ENCODE peak calls at places on chromosomes 2 and 18, in ten cellular contexts. T is suprapubic skin, L is K562, C is upper lobe of left lung, V is transverse colon, H is ovary, N is HepG2, I is A549, R is sigmoid colon, S is stomach. W is an unnamed sample.

GRCh38 chr2:199940373-199940772 is 14.9 kb downstream of the TYW5 start:
- DNase-seq in T (no peak), L (no peak), C (no peak), V (no peak), H (no peak), N (peak; percentile 40), I (peak; percentile 41), R (no peak), S (no peak), W (no peak)

GRCh38 chr2:105744091-105744908 is 412 bp upstream of the NCK2 start:
- DNase-seq in T (peak; percentile 78), L (peak; percentile 93), C (peak; percentile 68), V (peak; percentile 71), H (peak; percentile 66), N (peak; percentile 19), I (peak; percentile 36), R (peak; percentile 75), S (peak; percentile 68), W (no peak)

GRCh38 chr2:205768815-205769493 is 86.7 kb downstream of the NRP2 start:
- DNase-seq in T (no peak), L (no peak), C (no peak), V (no peak), H (no peak), N (no peak), I (no peak), R (no peak), S (no peak), W (no peak)

GRCh38 chr2:134408386-134408785 is 154.5 kb downstream of the MGAT5 start:
- DNase-seq in T (no peak), L (no peak), C (no peak), V (no peak), H (no peak), N (no peak), I (no peak), R (no peak), S (no peak), W (no peak)

GRCh38 chr2:73243884-73244570 is 9.9 kb downstream of the CCT7 start:
- DNase-seq in T (no peak), L (no peak), C (peak; percentile 53), V (no peak), H (no peak), N (no peak), I (no peak), R (no peak), S (no peak), W (no peak)

GRCh38 chr2:232455426-232456255 is at the start of gene ALPI:
- DNase-seq in T (peak; percentile 69), L (peak; percentile 27), C (peak; percentile 12), V (peak; percentile 89), H (no peak), N (no peak), I (no peak), R (peak; percentile 49), S (no peak), W (no peak)

GRCh38 chr2:60106836-60107529 is 446.5 kb downstream of the BCL11A start:
- DNase-seq in T (no peak), L (no peak), C (no peak), V (no peak), H (no peak), N (no peak), I (no peak), R (no peak), S (no peak), W (no peak)

GRCh38 chr2:66843856-66844255 is 408.9 kb downstream of the MEIS1 start:
- DNase-seq in T (no peak), L (no peak), C (no peak), V (no peak), H (no peak), N (no peak), I (no peak), R (no peak), S (no peak), W (no peak)

GRCh38 chr2:65276604-65277003 is 49.0 kb downstream of the ACTR2 start:
- DNase-seq in T (no peak), L (no peak), C (no peak), V (no peak), H (no peak), N (no peak), I (no peak), R (no peak), S (no peak), W (no peak)

GRCh38 chr2:217105733-217106649 is 246.1 kb upstream of the TNP1 start:
- DNase-seq in T (no peak), L (peak; percentile 18), C (no peak), V (no peak), H (no peak), N (no peak), I (peak; percentile 86), R (no peak), S (no peak), W (no peak)

GRCh38 chr2:7840651-7841380 is 841.0 kb upstream of the ID2 start:
- DNase-seq in T (no peak), L (no peak), C (no peak), V (no peak), H (no peak), N (no peak), I (no peak), R (no peak), S (no peak), W (no peak)

GRCh38 chr2:241219856-241220356 is 31.4 kb downstream of the ANO7 start:
- DNase-seq in T (no peak), L (no peak), C (no peak), V (no peak), H (no peak), N (no peak), I (no peak), R (no peak), S (no peak), W (no peak)

GRCh38 chr2:10921525-10921924 is 9.8 kb downstream of the KCNF1 start:
- DNase-seq in T (peak; percentile 76), L (no peak), C (peak; percentile 3), V (no peak), H (no peak), N (no peak), I (no peak), R (peak; percentile 44), S (no peak), W (no peak)

GRCh38 chr18:25832008-25832604 is 258.3 kb downstream of the SS18 start:
- DNase-seq in T (no peak), L (peak; percentile 63), C (peak; percentile 41), V (peak; percentile 37), H (peak; percentile 47), N (peak; percentile 25), I (peak; percentile 31), R (no peak), S (peak; percentile 55), W (peak; percentile 38)

GRCh38 chr2:230843130-230843529 is 21.6 kb upstream of the ITM2C start:
- DNase-seq in T (no peak), L (no peak), C (no peak), V (peak; percentile 39), H (no peak), N (no peak), I (no peak), R (no peak), S (no peak), W (no peak)

GRCh38 chr2:178700922-178701342 is 106.3 kb downstream of the TTN start:
- DNase-seq in T (no peak), L (peak; percentile 46), C (no peak), V (no peak), H (no peak), N (peak; percentile 20), I (peak; percentile 48), R (no peak), S (no peak), W (no peak)

DNA sequence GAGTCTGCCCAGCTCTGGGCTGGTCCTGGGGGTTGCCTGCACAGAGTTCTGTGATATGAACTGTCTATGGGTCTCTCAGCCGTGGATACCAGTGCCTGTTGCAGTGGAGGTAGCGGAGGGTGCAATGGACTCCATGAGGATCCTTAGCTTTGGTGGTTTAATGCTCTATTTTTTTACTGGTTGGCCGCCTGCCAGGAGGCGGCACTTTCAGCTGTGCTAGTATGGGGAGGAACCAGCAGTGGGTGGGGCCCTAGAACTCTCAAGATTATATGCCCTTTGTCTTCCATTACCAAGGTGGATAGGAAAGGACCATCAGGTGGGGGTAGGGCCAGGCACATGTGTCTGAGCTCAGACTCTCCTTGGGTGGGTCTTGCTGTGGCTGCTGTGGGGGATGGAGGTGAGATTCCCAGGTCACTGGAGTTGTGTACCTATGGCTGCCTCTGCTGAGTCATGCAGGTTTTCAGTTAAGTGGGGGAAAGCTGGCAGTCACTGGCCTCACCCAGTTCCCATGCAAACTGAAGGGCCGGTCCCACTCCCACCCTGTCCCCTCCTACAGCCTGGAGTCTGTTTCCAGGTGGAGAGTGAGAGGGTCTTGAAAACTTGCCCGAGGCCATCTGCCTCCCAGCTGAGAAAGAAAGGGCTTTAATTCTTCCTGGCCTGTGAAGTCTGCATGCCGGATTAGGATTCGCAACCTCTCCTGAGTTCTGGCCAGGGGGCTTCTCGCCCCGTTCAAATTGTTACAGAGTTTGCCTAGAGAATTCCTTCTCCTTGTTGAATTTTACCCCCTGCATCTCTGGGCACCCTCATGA is 14.5 kb downstream of the KCNS3 start:
- DNase-seq in T (no peak), L (no peak), C (peak; percentile 29), V (peak; percentile 39), H (no peak), N (no peak), I (no peak), R (no peak), S (peak; percentile 37), W (no peak)
- TF ChIP-seq EP300 in T (no peak), L (no peak), C (no peak), V (no peak), H (no peak), N (no peak), I (no peak), R (no peak), S (no peak), W (no peak)

GRCh38 chr2:168490916-168491605 is 35.0 kb downstream of the CERS6 start:
- DNase-seq in T (no peak), L (no peak), C (no peak), V (no peak), H (no peak), N (no peak), I (no peak), R (no peak), S (no peak), W (no peak)
- TF ChIP-seq POLR2A in T (no peak), L (no peak), C (no peak), V (no peak), H (no peak), N (no peak), I (no peak), R (no peak), S (no peak), W (no peak)

GRCh38 chr2:62215306-62216064 is 19.6 kb downstream of the B3GNT2 start:
- DNase-seq in T (no peak), L (no peak), C (peak; percentile 53), V (peak; percentile 26), H (no peak), N (no peak), I (no peak), R (no peak), S (peak; percentile 32), W (no peak)
- TF ChIP-seq EP300 in T (no peak), L (no peak), C (no peak), V (no peak), H (no peak), N (no peak), I (no peak), R (no peak), S (no peak), W (no peak)

DNA sequence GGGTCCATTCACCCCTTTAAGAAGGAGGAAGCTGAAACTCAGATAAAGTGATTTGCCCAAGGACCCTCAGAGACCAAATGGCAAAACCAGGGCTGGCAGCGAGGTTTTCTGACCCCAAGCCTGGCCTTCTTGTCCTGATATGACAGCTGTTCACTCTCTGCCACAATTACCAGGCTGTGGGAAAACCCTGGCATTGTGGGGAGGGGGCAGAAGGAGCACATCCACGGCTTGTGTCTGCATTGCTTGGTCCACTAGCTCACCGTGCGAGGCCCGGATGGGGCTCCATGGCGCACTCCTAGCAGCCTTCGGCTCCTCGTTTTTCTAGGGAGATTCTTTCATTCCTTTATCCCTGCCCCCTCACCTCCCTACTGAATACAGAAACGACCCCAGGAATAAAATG is 143.4 kb upstream of the SIX2 start:
- DNase-seq in T (no peak), L (no peak), C (no peak), V (no peak), H (no peak), N (no peak), I (no peak), R (no peak), S (no peak), W (no peak)
- TF ChIP-seq POLR2A in T (no peak), L (no peak), C (no peak), V (no peak), H (no peak), N (no peak), I (no peak), R (no peak), S (no peak), W (no peak)

W was measured in tibial nerve.